ENCODE peak calls at places on chromosomes 1 and 21, in ten cellular contexts. D is cardiac fibroblast, J is colonic mucosa, R is hepatocyte, U is pancreas, I is AG10803, X is IMR-90, C is brain microvascular endothelial cell, T is left ventricle myocardium inferior, Q is psoas muscle. M is an unnamed sample.
A peak's percentile ranks its signal among the peaks of the same experiment; 100 is the strongest.

GRCh38 chr1:234775477-234776246 is 165.7 kb upstream of the IRF2BP2 start:
- DNase-seq in D (no peak), J (peak; percentile 11), R (no peak), U (no peak), I (no peak), X (no peak), C (no peak), T (no peak), Q (no peak), M (no peak)

GRCh38 chr1:19643113-19643512 is 998 bp upstream of the NBL1 start:
- DNase-seq in D (no peak), J (peak; percentile 92), R (peak; percentile 57), U (no peak), I (peak; percentile 39), X (no peak), C (peak; percentile 35), T (no peak), Q (no peak), M (no peak)

GRCh38 chr1:36761073-36761472 is 273.2 kb downstream of the GRIK3 start:
- DNase-seq in D (no peak), J (no peak), R (no peak), U (no peak), I (no peak), X (no peak), C (no peak), T (no peak), Q (no peak), M (no peak)

GRCh38 chr1:31701137-31701736 is 2.6 kb downstream of the COL16A1 start:
- DNase-seq in D (peak; percentile 98), J (peak; percentile 81), R (peak; percentile 96), U (peak; percentile 61), I (peak; percentile 97), X (peak; percentile 98), C (peak; percentile 98), T (peak; percentile 89), Q (peak; percentile 93), M (peak; percentile 85)

GRCh38 chr1:86224651-86225050 is 68.1 kb upstream of the COL24A1 start:
- DNase-seq in D (no peak), J (no peak), R (no peak), U (no peak), I (no peak), X (no peak), C (no peak), T (no peak), Q (no peak), M (no peak)

GRCh38 chr1:10980094-10980577 is 32.3 kb upstream of the TARDBP start:
- DNase-seq in D (peak; percentile 91), J (peak; percentile 77), R (peak; percentile 78), U (peak; percentile 94), I (peak; percentile 93), X (peak; percentile 31), C (peak; percentile 45), T (peak; percentile 75), Q (peak; percentile 79), M (no peak)

GRCh38 chr1:154749078-154749760 is 120.9 kb downstream of the KCNN3 start:
- DNase-seq in D (peak; percentile 68), J (no peak), R (no peak), U (no peak), I (peak; percentile 91), X (peak; percentile 23), C (peak; percentile 65), T (no peak), Q (no peak), M (no peak)

GRCh38 chr1:209155556-209155955 is 428.0 kb upstream of the CAMK1G start:
- DNase-seq in D (no peak), J (no peak), R (peak; percentile 6), U (no peak), I (no peak), X (no peak), C (no peak), T (no peak), Q (no peak), M (no peak)

GRCh38 chr1:30745156-30745833 is 12.3 kb downstream of the LAPTM5 start:
- DNase-seq in D (no peak), J (no peak), R (peak; percentile 72), U (no peak), I (no peak), X (no peak), C (no peak), T (no peak), Q (no peak), M (no peak)

GRCh38 chr1:116842654-116843053 is 67.1 kb upstream of the PTGFRN start:
- DNase-seq in D (no peak), J (no peak), R (no peak), U (no peak), I (peak; percentile 27), X (no peak), C (no peak), T (no peak), Q (no peak), M (no peak)
- TF ChIP-seq CTCF in D (peak; percentile 2), J (no peak), R (peak; percentile 10), U (no peak), I (peak; percentile 41), X (peak; percentile 28), C (peak; percentile 43), T (no peak), Q (no peak), M (peak; percentile 41)

GRCh38 chr1:21234779-21235178 is 55.5 kb downstream of the ECE1 start:
- DNase-seq in D (no peak), J (no peak), R (no peak), U (no peak), I (peak; percentile 57), X (peak; percentile 83), C (no peak), T (no peak), Q (no peak), M (no peak)

GRCh38 chr1:21233480-21233879 is 56.8 kb downstream of the ECE1 start:
- DNase-seq in D (no peak), J (no peak), R (no peak), U (no peak), I (no peak), X (no peak), C (no peak), T (no peak), Q (no peak), M (no peak)

GRCh38 chr1:21236178-21236577 is 54.1 kb downstream of the ECE1 start:
- DNase-seq in D (no peak), J (no peak), R (no peak), U (no peak), I (no peak), X (no peak), C (no peak), T (no peak), Q (no peak), M (no peak)

GRCh38 chr1:21229246-21230000 is 52.7 kb upstream of the EIF4G3 start:
- DNase-seq in D (peak; percentile 70), J (no peak), R (no peak), U (no peak), I (peak; percentile 57), X (peak; percentile 80), C (peak; percentile 71), T (no peak), Q (no peak), M (no peak)

DNA sequence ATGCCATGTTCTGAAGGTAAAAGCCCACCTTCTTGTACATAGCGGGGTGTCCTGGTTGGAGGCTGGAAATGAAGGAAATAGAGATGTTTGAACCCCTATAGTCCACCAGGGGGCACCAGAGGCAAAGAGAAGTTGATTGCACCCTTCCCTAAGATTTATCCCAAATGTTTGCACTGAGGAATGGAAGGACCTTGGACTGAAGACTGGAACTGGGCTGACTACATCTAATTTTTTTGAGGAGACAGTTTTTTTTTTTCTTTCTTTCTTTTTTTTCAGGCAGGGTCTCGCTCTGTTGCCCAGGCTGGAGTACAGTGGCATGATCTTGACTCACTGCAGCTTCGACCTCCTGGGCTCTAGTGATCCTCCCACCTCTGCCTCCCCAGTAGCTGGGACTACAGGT is 55.3 kb upstream of the EIF4G3 start:
- DNase-seq in D (peak; percentile 77), J (peak; percentile 67), R (peak; percentile 77), U (peak; percentile 35), I (peak; percentile 64), X (peak; percentile 66), C (peak; percentile 37), T (no peak), Q (no peak), M (no peak)
- H3K4me3 ChIP-seq in D (no peak overlapping the region), J (no peak overlapping the region), R (no peak overlapping the region), U (no peak overlapping the region), I (no peak overlapping the region), X (no peak overlapping the region), C (no peak overlapping the region), T (no peak overlapping the region), Q (no peak overlapping the region), M (no peak overlapping the region)

GRCh38 chr1:100750002-100750885 is 30.7 kb downstream of the VCAM1 start:
- DNase-seq in D (no peak), J (no peak), R (no peak), U (no peak), I (no peak), X (no peak), C (no peak), T (no peak), Q (no peak), M (no peak)
- TF ChIP-seq CTCF in D (no peak), J (no peak), R (no peak), U (no peak), I (no peak), X (no peak), C (no peak), T (no peak), Q (no peak), M (no peak)

GRCh38 chr21:38351961-38352521 is 95.2 kb downstream of the KCNJ15 start:
- DNase-seq in D (peak; percentile 74), J (no peak), R (no peak), U (no peak), I (peak; percentile 91), X (peak; percentile 90), C (peak; percentile 72), T (no peak), Q (no peak), M (peak; percentile 46)
- H3K4me3 ChIP-seq in D (no peak overlapping the region), J (no peak overlapping the region), R (no peak overlapping the region), U (no peak overlapping the region), I (no peak overlapping the region), X (no peak overlapping the region), C (no peak overlapping the region), T (peak overlapping the region; percentile 2), Q (no peak overlapping the region), M (no peak overlapping the region)

M was measured in BJ.